ENCODE peak calls at places on chromosomes 4 and X, in nine cellular contexts. One of them, this sample, is unnamed.

GRCh38 chr4:162126754-162127153 is 37.0 kb downstream of the FSTL5 start:
- DNase-seq in dermis blood vessel endothelial cell: no peak
- DNase-seq in NT2/D1: no peak
- DNase-seq in NCI-H524: peak
- DNase-seq in Panc1: no peak
- DNase-seq in AG09309: no peak
- DNase-seq in T-helper 2 cell: no peak
- DNase-seq in body of pancreas: no peak
- DNase-seq in cerebellar nuclear complex: no peak
- DNase-seq in this sample: no peak

GRCh38 chr4:78213218-78213617 is 156.1 kb downstream of the FRAS1 start:
- DNase-seq in Panc1: no peak
- DNase-seq in T-helper 2 cell: no peak
- DNase-seq in NT2/D1: no peak
- DNase-seq in body of pancreas: peak
- DNase-seq in dermis blood vessel endothelial cell: no peak
- DNase-seq in AG09309: no peak
- DNase-seq in NCI-H524: peak
- DNase-seq in cerebellar nuclear complex: no peak
- DNase-seq in this sample: no peak

GRCh38 chrX:3244955-3245354 is 101.5 kb downstream of the MXRA5 start:
- DNase-seq in Panc1: no peak
- DNase-seq in AG09309: no peak
- DNase-seq in NCI-H524: peak
- DNase-seq in T-helper 2 cell: no peak
- DNase-seq in cerebellar nuclear complex: no peak
- DNase-seq in dermis blood vessel endothelial cell: peak
- DNase-seq in NT2/D1: no peak
- DNase-seq in body of pancreas: no peak
- DNase-seq in this sample: no peak

GRCh38 chr4:41851621-41852020 is 83.6 kb upstream of the TMEM33 start:
- DNase-seq in dermis blood vessel endothelial cell: no peak
- DNase-seq in body of pancreas: no peak
- DNase-seq in cerebellar nuclear complex: no peak
- DNase-seq in NT2/D1: no peak
- DNase-seq in Panc1: no peak
- DNase-seq in T-helper 2 cell: no peak
- DNase-seq in NCI-H524: no peak
- DNase-seq in AG09309: no peak
- DNase-seq in this sample: no peak

GRCh38 chrX:34379891-34380290 is 247.8 kb upstream of the FAM47A start:
- DNase-seq in cerebellar nuclear complex: no peak
- DNase-seq in body of pancreas: no peak
- DNase-seq in dermis blood vessel endothelial cell: peak
- DNase-seq in NT2/D1: no peak
- DNase-seq in NCI-H524: no peak
- DNase-seq in AG09309: no peak
- DNase-seq in Panc1: no peak
- DNase-seq in T-helper 2 cell: no peak
- DNase-seq in this sample: no peak

GRCh38 chrX:16188687-16189086 is 21.4 kb downstream of the MAGEB17 start:
- DNase-seq in T-helper 2 cell: no peak
- DNase-seq in AG09309: no peak
- DNase-seq in cerebellar nuclear complex: no peak
- DNase-seq in dermis blood vessel endothelial cell: peak
- DNase-seq in NT2/D1: no peak
- DNase-seq in body of pancreas: no peak
- DNase-seq in Panc1: no peak
- DNase-seq in NCI-H524: no peak
- DNase-seq in this sample: no peak

GRCh38 chrX:69104756-69105434 is 60.4 kb downstream of the PJA1 start:
- DNase-seq in NT2/D1: no peak
- DNase-seq in NCI-H524: no peak
- DNase-seq in cerebellar nuclear complex: no peak
- DNase-seq in T-helper 2 cell: no peak
- DNase-seq in dermis blood vessel endothelial cell: no peak
- DNase-seq in body of pancreas: no peak
- DNase-seq in Panc1: no peak
- DNase-seq in AG09309: no peak
- DNase-seq in this sample: no peak

GRCh38 chrX:15321447-15321846 is 6.0 kb upstream of the ASB11 start:
- DNase-seq in body of pancreas: no peak
- DNase-seq in dermis blood vessel endothelial cell: no peak
- DNase-seq in Panc1: no peak
- DNase-seq in AG09309: no peak
- DNase-seq in NT2/D1: no peak
- DNase-seq in T-helper 2 cell: no peak
- DNase-seq in cerebellar nuclear complex: no peak
- DNase-seq in NCI-H524: no peak
- DNase-seq in this sample: no peak

GRCh38 chr4:88018471-88018870 is 11.0 kb downstream of the PKD2 start:
- DNase-seq in AG09309: no peak
- DNase-seq in NCI-H524: no peak
- DNase-seq in body of pancreas: peak
- DNase-seq in Panc1: no peak
- DNase-seq in cerebellar nuclear complex: no peak
- DNase-seq in NT2/D1: no peak
- DNase-seq in T-helper 2 cell: no peak
- DNase-seq in dermis blood vessel endothelial cell: no peak
- DNase-seq in this sample: no peak

GRCh38 chrX:118779581-118779980 is 44.0 kb upstream of the ZCCHC12 start:
- DNase-seq in NT2/D1: no peak
- DNase-seq in NCI-H524: no peak
- DNase-seq in dermis blood vessel endothelial cell: no peak
- DNase-seq in Panc1: no peak
- DNase-seq in cerebellar nuclear complex: no peak
- DNase-seq in AG09309: no peak
- DNase-seq in body of pancreas: no peak
- DNase-seq in T-helper 2 cell: no peak
- DNase-seq in this sample: no peak

GRCh38 chr4:44684648-44685047 is 6.4 kb downstream of the GUF1 start:
- DNase-seq in cerebellar nuclear complex: no peak
- DNase-seq in T-helper 2 cell: no peak
- DNase-seq in body of pancreas: no peak
- DNase-seq in AG09309: no peak
- DNase-seq in NCI-H524: no peak
- DNase-seq in NT2/D1: no peak
- DNase-seq in Panc1: no peak
- DNase-seq in dermis blood vessel endothelial cell: no peak
- DNase-seq in this sample: no peak

GRCh38 chr4:1883583-1883982 is 12.4 kb downstream of the NSD2 start:
- DNase-seq in Panc1: no peak
- DNase-seq in NT2/D1: no peak
- DNase-seq in cerebellar nuclear complex: no peak
- DNase-seq in body of pancreas: no peak
- DNase-seq in T-helper 2 cell: no peak
- DNase-seq in dermis blood vessel endothelial cell: no peak
- DNase-seq in NCI-H524: peak
- DNase-seq in AG09309: no peak
- DNase-seq in this sample: no peak

GRCh38 chrX:110315541-110315940 is 2.3 kb downstream of the AMMECR1 start:
- DNase-seq in body of pancreas: no peak
- DNase-seq in AG09309: no peak
- DNase-seq in T-helper 2 cell: no peak
- DNase-seq in dermis blood vessel endothelial cell: no peak
- DNase-seq in Panc1: no peak
- DNase-seq in NT2/D1: no peak
- DNase-seq in cerebellar nuclear complex: no peak
- DNase-seq in NCI-H524: no peak
- DNase-seq in this sample: no peak

GRCh38 chr4:140071806-140072205 is 82.2 kb downstream of the MAML3 start:
- DNase-seq in body of pancreas: peak
- DNase-seq in Panc1: no peak
- DNase-seq in AG09309: peak
- DNase-seq in dermis blood vessel endothelial cell: no peak
- DNase-seq in NCI-H524: peak
- DNase-seq in NT2/D1: no peak
- DNase-seq in cerebellar nuclear complex: no peak
- DNase-seq in T-helper 2 cell: no peak
- DNase-seq in this sample: no peak

GRCh38 chr4:1208266-1208961 is 36.0 kb upstream of the SPON2 start:
- DNase-seq in Panc1: no peak
- DNase-seq in AG09309: no peak
- DNase-seq in T-helper 2 cell: peak
- DNase-seq in NCI-H524: no peak
- DNase-seq in body of pancreas: peak
- DNase-seq in cerebellar nuclear complex: no peak
- DNase-seq in NT2/D1: no peak
- DNase-seq in dermis blood vessel endothelial cell: no peak
- DNase-seq in this sample: no peak

GRCh38 chrX:77415161-77415560 is 32.0 kb upstream of the FGF16 start:
- DNase-seq in Panc1: no peak
- DNase-seq in NCI-H524: peak
- DNase-seq in dermis blood vessel endothelial cell: peak
- DNase-seq in T-helper 2 cell: no peak
- DNase-seq in cerebellar nuclear complex: no peak
- DNase-seq in body of pancreas: no peak
- DNase-seq in AG09309: no peak
- DNase-seq in NT2/D1: no peak
- DNase-seq in this sample: no peak

GRCh38 chrX:115023139-115023538 is 5.7 kb upstream of the IL13RA2 start:
- DNase-seq in Panc1: no peak
- DNase-seq in cerebellar nuclear complex: no peak
- DNase-seq in T-helper 2 cell: no peak
- DNase-seq in NCI-H524: peak
- DNase-seq in dermis blood vessel endothelial cell: peak
- DNase-seq in body of pancreas: no peak
- DNase-seq in NT2/D1: no peak
- DNase-seq in AG09309: peak
- DNase-seq in this sample: no peak

GRCh38 chrX:38513087-38513742 is 48.1 kb upstream of the TSPAN7 start:
- DNase-seq in dermis blood vessel endothelial cell: no peak
- DNase-seq in Panc1: no peak
- DNase-seq in AG09309: no peak
- DNase-seq in T-helper 2 cell: no peak
- DNase-seq in NT2/D1: no peak
- DNase-seq in NCI-H524: peak
- DNase-seq in body of pancreas: no peak
- DNase-seq in cerebellar nuclear complex: peak
- DNase-seq in this sample: no peak

GRCh38 chr4:77959566-77960338 is 97.1 kb downstream of the MRPL1 start:
- DNase-seq in cerebellar nuclear complex: no peak
- DNase-seq in NCI-H524: peak
- DNase-seq in AG09309: peak
- DNase-seq in T-helper 2 cell: no peak
- DNase-seq in dermis blood vessel endothelial cell: peak
- DNase-seq in NT2/D1: peak
- DNase-seq in Panc1: peak
- DNase-seq in body of pancreas: no peak
- DNase-seq in this sample: no peak

GRCh38 chr4:112523008-112523440 is 7.0 kb upstream of the NEUROG2 start:
- DNase-seq in NCI-H524: no peak
- DNase-seq in T-helper 2 cell: no peak
- DNase-seq in cerebellar nuclear complex: no peak
- DNase-seq in AG09309: no peak
- DNase-seq in dermis blood vessel endothelial cell: peak
- DNase-seq in body of pancreas: peak
- DNase-seq in Panc1: no peak
- DNase-seq in NT2/D1: no peak
- DNase-seq in this sample: peak

GRCh38 chrX:109760922-109761250 is 27.8 kb upstream of the ACSL4 start:
- DNase-seq in body of pancreas: no peak
- DNase-seq in NT2/D1: no peak
- DNase-seq in cerebellar nuclear complex: no peak
- DNase-seq in NCI-H524: no peak
- DNase-seq in dermis blood vessel endothelial cell: no peak
- DNase-seq in AG09309: no peak
- DNase-seq in T-helper 2 cell: no peak
- DNase-seq in Panc1: no peak
- DNase-seq in this sample: no peak

GRCh38 chr4:16626945-16627344 is 271.5 kb downstream of the LDB2 start:
- DNase-seq in cerebellar nuclear complex: no peak
- DNase-seq in NCI-H524: no peak
- DNase-seq in AG09309: peak
- DNase-seq in NT2/D1: no peak
- DNase-seq in T-helper 2 cell: no peak
- DNase-seq in body of pancreas: no peak
- DNase-seq in dermis blood vessel endothelial cell: peak
- DNase-seq in Panc1: no peak
- DNase-seq in this sample: no peak

GRCh38 chr4:162727232-162727631 is 439.5 kb downstream of the NAF1 start:
- DNase-seq in dermis blood vessel endothelial cell: no peak
- DNase-seq in cerebellar nuclear complex: no peak
- DNase-seq in NT2/D1: no peak
- DNase-seq in Panc1: no peak
- DNase-seq in AG09309: no peak
- DNase-seq in NCI-H524: peak
- DNase-seq in T-helper 2 cell: no peak
- DNase-seq in body of pancreas: no peak
- DNase-seq in this sample: no peak